ENCODE peak calls at places on chromosomes 11 and 22, in six cellular contexts. One of them, this sample, is unnamed.

GRCh38 chr22:43388420-43388851 is 23.4 kb upstream of the MPPED1 start:
- DNase-seq in MM.1S: peak
- DNase-seq in Karpas-422: peak
- DNase-seq in K562: peak
- DNase-seq in IMR-90: peak
- DNase-seq in HCT116: peak
- DNase-seq in this sample: peak

GRCh38 chr11:60870276-60870675 is 2.9 kb downstream of the ZP1 start:
- DNase-seq in MM.1S: peak
- DNase-seq in IMR-90: no peak
- DNase-seq in K562: no peak
- DNase-seq in Karpas-422: peak
- DNase-seq in HCT116: no peak
- DNase-seq in this sample: peak

GRCh38 chr11:103547691-103548090 is 438.5 kb downstream of the DYNC2H1 start:
- DNase-seq in MM.1S: no peak
- DNase-seq in K562: no peak
- DNase-seq in IMR-90: no peak
- DNase-seq in Karpas-422: no peak
- DNase-seq in HCT116: no peak
- DNase-seq in this sample: no peak

GRCh38 chr11:73227571-73228211 is 9.6 kb downstream of the P2RY2 start:
- DNase-seq in Karpas-422: no peak
- DNase-seq in MM.1S: no peak
- DNase-seq in K562: no peak
- DNase-seq in HCT116: peak
- DNase-seq in IMR-90: no peak
- DNase-seq in this sample: peak

GRCh38 chr11:22432331-22433065 is 94.3 kb downstream of the SLC17A6 start:
- DNase-seq in HCT116: no peak
- DNase-seq in MM.1S: no peak
- DNase-seq in Karpas-422: no peak
- DNase-seq in IMR-90: peak
- DNase-seq in K562: peak
- DNase-seq in this sample: peak

GRCh38 chr22:44391026-44391425 is 78.3 kb upstream of the SHISAL1 start:
- DNase-seq in Karpas-422: no peak
- DNase-seq in IMR-90: no peak
- DNase-seq in HCT116: no peak
- DNase-seq in K562: no peak
- DNase-seq in MM.1S: no peak
- DNase-seq in this sample: no peak

GRCh38 chr11:45300715-45301114 is 14.6 kb upstream of the SYT13 start:
- DNase-seq in Karpas-422: no peak
- DNase-seq in K562: no peak
- DNase-seq in MM.1S: no peak
- DNase-seq in HCT116: no peak
- DNase-seq in IMR-90: no peak
- DNase-seq in this sample: no peak

GRCh38 chr11:61533401-61533800 is 24.9 kb downstream of the LRRC10B start:
- DNase-seq in IMR-90: no peak
- DNase-seq in K562: no peak
- DNase-seq in MM.1S: no peak
- DNase-seq in Karpas-422: no peak
- DNase-seq in HCT116: no peak
- DNase-seq in this sample: no peak

GRCh38 chr22:30881361-30882180 is 87.0 kb downstream of the MORC2 start:
- DNase-seq in MM.1S: no peak
- DNase-seq in K562: peak
- DNase-seq in IMR-90: no peak
- DNase-seq in Karpas-422: no peak
- DNase-seq in HCT116: no peak
- DNase-seq in this sample: peak

GRCh38 chr11:2726964-2727363 is 27.2 kb upstream of the KCNQ1OT1 start:
- DNase-seq in IMR-90: no peak
- DNase-seq in HCT116: no peak
- DNase-seq in K562: no peak
- DNase-seq in MM.1S: no peak
- DNase-seq in Karpas-422: no peak
- DNase-seq in this sample: peak

GRCh38 chr11:57343825-57344224 is 5.7 kb downstream of the P2RX3 start:
- DNase-seq in HCT116: no peak
- DNase-seq in IMR-90: no peak
- DNase-seq in MM.1S: no peak
- DNase-seq in Karpas-422: no peak
- DNase-seq in K562: no peak
- DNase-seq in this sample: no peak

GRCh38 chr11:72328366-72329224 is 84.6 kb upstream of the PHOX2A start:
- DNase-seq in MM.1S: no peak
- DNase-seq in IMR-90: peak
- DNase-seq in HCT116: no peak
- DNase-seq in Karpas-422: no peak
- DNase-seq in K562: no peak
- DNase-seq in this sample: peak

GRCh38 chr22:44668190-44668885 is 33.7 kb upstream of the PRR5 start:
- DNase-seq in MM.1S: no peak
- DNase-seq in IMR-90: no peak
- DNase-seq in K562: no peak
- DNase-seq in Karpas-422: no peak
- DNase-seq in HCT116: no peak
- DNase-seq in this sample: no peak

GRCh38 chr11:120586072-120586471 is 74.5 kb downstream of the GRIK4 start:
- DNase-seq in Karpas-422: no peak
- DNase-seq in IMR-90: no peak
- DNase-seq in K562: no peak
- DNase-seq in HCT116: no peak
- DNase-seq in MM.1S: no peak
- DNase-seq in this sample: no peak

GRCh38 chr22:30858976-30859713 is 109.4 kb downstream of the MORC2 start:
- DNase-seq in MM.1S: no peak
- DNase-seq in IMR-90: no peak
- DNase-seq in Karpas-422: no peak
- DNase-seq in HCT116: no peak
- DNase-seq in K562: no peak
- DNase-seq in this sample: no peak

GRCh38 chr11:79087957-79088318 is 352.9 kb downstream of the TENM4 start:
- DNase-seq in K562: no peak
- DNase-seq in Karpas-422: no peak
- DNase-seq in HCT116: no peak
- DNase-seq in IMR-90: no peak
- DNase-seq in MM.1S: no peak
- DNase-seq in this sample: no peak

GRCh38 chr11:72684236-72684912 is 10.2 kb upstream of the PDE2A start:
- DNase-seq in HCT116: peak
- DNase-seq in Karpas-422: peak
- DNase-seq in K562: peak
- DNase-seq in MM.1S: peak
- DNase-seq in IMR-90: peak
- DNase-seq in this sample: peak

GRCh38 chr22:35971418-35972119 is 57.1 kb downstream of the RBFOX2 start:
- DNase-seq in MM.1S: no peak
- DNase-seq in K562: no peak
- DNase-seq in HCT116: no peak
- DNase-seq in IMR-90: peak
- DNase-seq in Karpas-422: no peak
- DNase-seq in this sample: peak

GRCh38 chr11:69400769-69401590 is 80.5 kb upstream of the LINC01488 start:
- DNase-seq in HCT116: no peak
- DNase-seq in K562: peak
- DNase-seq in Karpas-422: no peak
- DNase-seq in MM.1S: no peak
- DNase-seq in IMR-90: no peak
- DNase-seq in this sample: no peak

GRCh38 chr11:27612932-27613669 is 87.2 kb downstream of the BDNF start:
- DNase-seq in K562: no peak
- DNase-seq in HCT116: no peak
- DNase-seq in Karpas-422: no peak
- DNase-seq in IMR-90: no peak
- DNase-seq in MM.1S: no peak
- DNase-seq in this sample: no peak

GRCh38 chr11:123654566-123655081 is at the start of gene SCN3B:
- DNase-seq in K562: peak
- DNase-seq in MM.1S: peak
- DNase-seq in Karpas-422: no peak
- DNase-seq in HCT116: no peak
- DNase-seq in IMR-90: peak
- DNase-seq in this sample: peak

GRCh38 chr11:113818426-113818825 is 38.8 kb downstream of the CLDN25 start:
- DNase-seq in HCT116: no peak
- DNase-seq in IMR-90: no peak
- DNase-seq in MM.1S: no peak
- DNase-seq in K562: peak
- DNase-seq in Karpas-422: no peak
- DNase-seq in this sample: no peak

GRCh38 chr22:17314472-17314871 is 54.8 kb upstream of the CECR2 start:
- DNase-seq in Karpas-422: no peak
- DNase-seq in MM.1S: no peak
- DNase-seq in IMR-90: no peak
- DNase-seq in HCT116: no peak
- DNase-seq in K562: no peak
- DNase-seq in this sample: no peak

GRCh38 chr11:105135873-105136272 is 3.7 kb downstream of the CARD18 start:
- DNase-seq in IMR-90: no peak
- DNase-seq in K562: no peak
- DNase-seq in HCT116: no peak
- DNase-seq in Karpas-422: no peak
- DNase-seq in MM.1S: no peak
- DNase-seq in this sample: no peak

GRCh38 chr22:17587631-17588030 is 24.3 kb downstream of the SLC25A18 start:
- DNase-seq in HCT116: no peak
- DNase-seq in IMR-90: no peak
- DNase-seq in K562: no peak
- DNase-seq in MM.1S: no peak
- DNase-seq in Karpas-422: no peak
- DNase-seq in this sample: peak

GRCh38 chr11:78085972-78086371 is 6.3 kb upstream of the NDUFC2 start:
- DNase-seq in MM.1S: no peak
- DNase-seq in IMR-90: no peak
- DNase-seq in K562: no peak
- DNase-seq in Karpas-422: no peak
- DNase-seq in HCT116: no peak
- DNase-seq in this sample: no peak

GRCh38 chr11:118621071-118621815 is 13.8 kb downstream of the PHLDB1 start:
- DNase-seq in MM.1S: no peak
- DNase-seq in HCT116: peak
- DNase-seq in Karpas-422: no peak
- DNase-seq in K562: peak
- DNase-seq in IMR-90: peak
- DNase-seq in this sample: peak

GRCh38 chr11:78535920-78536319 is 38.7 kb downstream of the NARS2 start:
- DNase-seq in HCT116: no peak
- DNase-seq in IMR-90: peak
- DNase-seq in Karpas-422: no peak
- DNase-seq in K562: no peak
- DNase-seq in MM.1S: no peak
- DNase-seq in this sample: no peak

GRCh38 chr11:41720761-41721160 is 261.3 kb upstream of the LRRC4C start:
- DNase-seq in HCT116: no peak
- DNase-seq in IMR-90: no peak
- DNase-seq in MM.1S: no peak
- DNase-seq in K562: no peak
- DNase-seq in Karpas-422: no peak
- DNase-seq in this sample: peak

GRCh38 chr11:17986007-17986710 is 26.7 kb downstream of the SERGEF start:
- DNase-seq in K562: no peak
- DNase-seq in HCT116: peak
- DNase-seq in Karpas-422: no peak
- DNase-seq in MM.1S: no peak
- DNase-seq in IMR-90: peak
- DNase-seq in this sample: no peak

GRCh38 chr11:107704432-107704831 is 7.4 kb downstream of the SLN start:
- DNase-seq in HCT116: no peak
- DNase-seq in MM.1S: no peak
- DNase-seq in K562: no peak
- DNase-seq in Karpas-422: no peak
- DNase-seq in IMR-90: peak
- DNase-seq in this sample: no peak

GRCh38 chr11:78039919-78040671 is 17.0 kb upstream of the KCTD14 start:
- DNase-seq in HCT116: no peak
- DNase-seq in IMR-90: peak
- DNase-seq in MM.1S: peak
- DNase-seq in K562: peak
- DNase-seq in Karpas-422: peak
- DNase-seq in this sample: no peak

GRCh38 chr11:75858042-75858441 is 43.0 kb downstream of the UVRAG start:
- DNase-seq in HCT116: no peak
- DNase-seq in Karpas-422: no peak
- DNase-seq in K562: no peak
- DNase-seq in IMR-90: no peak
- DNase-seq in MM.1S: no peak
- DNase-seq in this sample: no peak
- H3K9ac ChIP-seq in HCT116: no peak
- H3K9ac ChIP-seq in Karpas-422: no peak
- H3K9ac ChIP-seq in K562: no peak
- H3K9ac ChIP-seq in IMR-90: no peak
- H3K9ac ChIP-seq in MM.1S: no peak
- H3K9ac ChIP-seq in this sample: no peak

GRCh38 chr11:65584102-65584501 is 8.2 kb downstream of the EHBP1L1 start:
- DNase-seq in MM.1S: no peak
- DNase-seq in IMR-90: no peak
- DNase-seq in HCT116: no peak
- DNase-seq in Karpas-422: no peak
- DNase-seq in K562: no peak
- DNase-seq in this sample: no peak
- H3K9ac ChIP-seq in MM.1S: no peak
- H3K9ac ChIP-seq in IMR-90: no peak
- H3K9ac ChIP-seq in HCT116: no peak
- H3K9ac ChIP-seq in Karpas-422: no peak
- H3K9ac ChIP-seq in K562: peak
- H3K9ac ChIP-seq in this sample: no peak

DNA sequence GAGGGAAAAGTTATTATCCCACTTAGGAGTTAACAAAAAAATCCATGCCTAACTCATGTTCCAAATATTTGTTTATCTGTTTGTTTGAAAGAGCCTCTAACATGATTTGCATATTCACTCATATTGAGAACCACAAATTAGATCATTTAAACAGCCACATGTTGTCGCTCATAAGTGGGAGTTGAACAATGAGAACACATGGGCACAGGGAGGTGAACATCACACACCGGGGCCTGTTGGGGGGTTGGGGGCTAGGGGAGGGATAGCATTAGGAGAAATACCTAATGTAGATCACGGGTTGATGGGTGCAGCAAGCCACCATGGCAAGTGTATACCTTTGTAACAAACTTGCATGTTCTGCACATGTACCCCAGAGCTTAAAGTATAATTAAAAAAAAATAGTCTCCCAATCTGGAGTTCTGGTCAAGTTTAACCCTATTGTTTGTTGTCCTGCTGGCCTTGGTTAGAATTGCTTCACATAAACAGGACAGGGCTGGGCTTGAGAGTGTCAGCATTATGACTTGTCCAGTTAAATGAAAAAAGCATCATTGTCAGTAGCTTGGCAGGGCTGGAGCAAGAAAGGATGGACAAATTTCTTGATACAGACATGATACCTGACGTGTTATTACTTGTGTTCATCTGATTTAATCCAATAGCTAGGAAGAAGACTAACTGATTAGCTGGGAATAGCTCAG is 57.8 kb upstream of the PSMA1 start:
- DNase-seq in MM.1S: peak
- DNase-seq in IMR-90: no peak
- DNase-seq in K562: no peak
- DNase-seq in Karpas-422: no peak
- DNase-seq in HCT116: no peak
- DNase-seq in this sample: no peak
- H3K9ac ChIP-seq in MM.1S: peak
- H3K9ac ChIP-seq in IMR-90: no peak
- H3K9ac ChIP-seq in K562: no peak
- H3K9ac ChIP-seq in Karpas-422: no peak
- H3K9ac ChIP-seq in HCT116: no peak
- H3K9ac ChIP-seq in this sample: no peak

GRCh38 chr22:20017622-20017958 is 967 bp upstream of the ARVCF start:
- DNase-seq in MM.1S: no peak
- DNase-seq in HCT116: no peak
- DNase-seq in IMR-90: no peak
- DNase-seq in Karpas-422: no peak
- DNase-seq in K562: no peak
- DNase-seq in this sample: no peak
- H3K9ac ChIP-seq in MM.1S: no peak
- H3K9ac ChIP-seq in HCT116: peak
- H3K9ac ChIP-seq in IMR-90: no peak
- H3K9ac ChIP-seq in Karpas-422: peak
- H3K9ac ChIP-seq in K562: peak
- H3K9ac ChIP-seq in this sample: no peak